ENCODE peak calls at places on chromosomes 6 and 20, in five cellular contexts. S, U, I, A and D are unnamed samples. For H3K36me3, the result is how much of the 10 kb centered on the place peaks cover.

GRCh38 chr6:170278743-170279094 is 12.2 kb downstream of the DLL1 start:
- DNase-seq in A (peak), I (no peak), S (no peak), U (no peak), D (no peak)

GRCh38 chr6:36838896-36839818 is at the start of gene CPNE5:
- DNase-seq in U (no peak), A (no peak), I (peak), S (no peak), D (no peak)

GRCh38 chr6:69390125-69390524 is 406.7 kb downstream of the LMBRD1 start:
- DNase-seq in A (no peak), I (no peak), S (no peak), U (no peak), D (no peak)

GRCh38 chr20:53195882-53196610 is 223.9 kb downstream of the TSHZ2 start:
- DNase-seq in S (no peak), A (no peak), I (no peak), U (no peak), D (no peak)

GRCh38 chr6:84618836-84619235 is 145.6 kb downstream of the TBX18 start:
- DNase-seq in I (peak), A (no peak), S (no peak), U (no peak), D (no peak)

GRCh38 chr20:57323034-57323433 is 6.6 kb upstream of the SPO11 start:
- DNase-seq in S (no peak), A (no peak), I (no peak), U (peak), D (no peak)

GRCh38 chr6:75267461-75267860 is 17.1 kb downstream of the TMEM30A start:
- DNase-seq in A (no peak), S (no peak), U (no peak), I (no peak), D (no peak)

GRCh38 chr6:16511723-16512584 is 249.3 kb downstream of the ATXN1 start:
- DNase-seq in I (no peak), A (peak), U (peak), S (no peak), D (no peak)

GRCh38 chr6:1081566-1081965 is 230.3 kb upstream of the FOXQ1 start:
- DNase-seq in I (no peak), A (no peak), U (no peak), S (no peak), D (no peak)

GRCh38 chr20:47204008-47204745 is 152.3 kb downstream of the ZMYND8 start:
- DNase-seq in S (no peak), A (no peak), U (peak), I (peak), D (no peak)

GRCh38 chr6:98463038-98463437 is 371.3 kb upstream of the POU3F2 start:
- DNase-seq in A (no peak), U (no peak), S (no peak), I (no peak), D (no peak)

GRCh38 chr6:93393554-93394074 is 25.7 kb downstream of the EPHA7 start:
- DNase-seq in U (no peak), A (no peak), I (no peak), S (no peak), D (no peak)

GRCh38 chr6:144314003-144314485 is 28.9 kb downstream of the UTRN start:
- DNase-seq in I (peak), S (peak), U (no peak), A (no peak), D (no peak)

GRCh38 chr6:145148392-145149175 is 586.7 kb downstream of the EPM2A start:
- DNase-seq in I (peak), S (no peak), A (no peak), U (peak), D (no peak)

GRCh38 chr20:56981301-56981700 is 285.1 kb downstream of the BMP7 start:
- DNase-seq in A (no peak), S (no peak), U (no peak), I (no peak), D (no peak)

GRCh38 chr6:135537782-135538301 is 40.3 kb upstream of the AHI1 start:
- DNase-seq in S (no peak), I (peak), U (peak), A (peak), D (no peak)

GRCh38 chr6:38262041-38262440 is 377.7 kb downstream of the BTBD9 start:
- DNase-seq in I (peak), S (no peak), U (peak), A (no peak), D (no peak)

GRCh38 chr20:22382742-22383141 is 201.6 kb downstream of the FOXA2 start:
- DNase-seq in A (no peak), I (no peak), U (peak), S (no peak), D (no peak)

DNA sequence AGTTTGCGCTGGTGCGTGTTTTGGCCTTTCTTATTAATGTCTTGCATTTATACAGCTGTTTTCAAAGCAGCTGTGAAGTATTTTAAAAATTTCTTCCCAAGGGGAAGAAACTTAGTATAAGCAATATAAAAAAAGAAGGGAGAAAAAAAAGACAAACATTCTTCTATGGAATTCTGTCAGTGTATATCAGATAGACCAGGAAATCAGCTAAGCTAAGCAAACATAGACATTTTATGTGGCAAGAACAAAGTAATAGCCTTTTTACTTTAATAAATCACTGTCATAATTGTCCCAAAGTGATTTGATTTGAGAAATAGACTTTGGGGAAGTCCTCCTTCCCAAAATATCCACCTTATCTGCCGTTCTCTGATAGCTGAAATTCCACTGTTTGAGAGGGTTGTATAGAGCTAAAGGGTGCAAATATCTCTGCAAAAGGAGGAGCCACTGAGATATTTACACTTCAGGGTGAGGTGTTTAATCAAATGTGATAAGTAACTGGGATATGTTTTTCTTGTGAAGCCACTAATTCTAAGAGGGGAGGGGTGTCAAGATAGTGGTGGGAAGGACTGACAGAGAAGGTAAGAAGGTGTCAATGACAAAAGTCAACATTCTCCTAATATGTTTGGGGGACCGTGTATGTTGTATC is 544.4 kb upstream of the JAG1 start:
- DNase-seq in U (no peak), I (no peak), A (no peak), S (no peak), D (no peak)
- H3K27ac ChIP-seq in U (no peak), I (peak), A (no peak), S (no peak), D (no peak)

GRCh38 chr20:32400476-32400875 is 42.3 kb downstream of the ASXL1 start:
- DNase-seq in I (no peak), A (no peak), U (no peak), S (no peak), D (no peak)
- H3K36me3 ChIP-seq in I (under half), A (under half), U (under half), S (under half), D (under half)

GRCh38 chr20:18072532-18072931 is 14.8 kb upstream of the OVOL2 start:
- DNase-seq in U (no peak), S (no peak), I (no peak), A (no peak), D (no peak)

GRCh38 chr20:18063676-18064075 is 6.0 kb upstream of the OVOL2 start:
- DNase-seq in A (no peak), U (no peak), S (no peak), I (no peak), D (no peak)

DNA sequence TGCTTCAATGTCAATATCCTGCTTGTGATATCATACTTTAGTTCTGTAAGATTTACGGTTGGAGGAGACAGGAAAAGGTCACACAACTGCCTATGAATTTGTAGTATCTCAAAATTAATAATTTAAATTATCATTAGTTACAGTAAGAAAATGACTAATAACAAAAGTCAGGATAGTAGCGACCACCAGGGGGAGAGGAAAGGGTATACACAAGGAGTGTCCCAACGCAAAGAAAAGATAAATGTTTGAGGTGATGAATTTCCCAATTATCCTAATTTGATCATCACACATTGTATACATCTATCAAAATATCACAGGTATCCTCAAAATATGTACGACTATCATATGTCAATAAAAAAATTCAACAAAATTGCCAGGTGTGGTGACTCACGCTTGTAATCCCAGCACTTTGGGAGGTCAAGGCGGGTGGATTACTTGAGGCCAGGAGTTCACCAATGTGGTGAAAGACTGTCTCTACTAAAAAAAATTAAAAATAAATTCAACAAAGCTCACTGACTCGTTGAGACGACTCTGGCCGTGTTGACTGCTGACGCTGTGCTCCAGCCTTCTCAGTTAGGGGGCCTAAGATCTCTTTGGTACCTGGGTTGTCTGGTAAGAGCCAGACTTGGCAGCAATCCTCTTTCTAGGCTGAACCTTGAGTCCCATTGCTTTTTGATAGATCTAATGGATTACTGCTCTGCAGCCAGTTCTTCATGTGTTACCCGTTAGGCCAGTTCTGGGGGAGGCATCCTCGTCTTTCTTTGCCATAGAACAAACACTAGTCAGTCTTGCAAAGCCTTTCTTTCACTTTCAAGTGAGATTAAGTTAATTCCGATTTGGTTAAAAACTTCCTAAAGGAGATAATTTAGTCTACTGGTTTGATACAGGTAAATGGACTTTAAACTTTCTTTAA is 9.0 kb upstream of the OVOL2 start:
- DNase-seq in U (no peak), I (no peak), S (no peak), A (no peak), D (no peak)
- H3K4me3 ChIP-seq in U (no peak), I (no peak), S (no peak), A (no peak), D (no peak)

DNA sequence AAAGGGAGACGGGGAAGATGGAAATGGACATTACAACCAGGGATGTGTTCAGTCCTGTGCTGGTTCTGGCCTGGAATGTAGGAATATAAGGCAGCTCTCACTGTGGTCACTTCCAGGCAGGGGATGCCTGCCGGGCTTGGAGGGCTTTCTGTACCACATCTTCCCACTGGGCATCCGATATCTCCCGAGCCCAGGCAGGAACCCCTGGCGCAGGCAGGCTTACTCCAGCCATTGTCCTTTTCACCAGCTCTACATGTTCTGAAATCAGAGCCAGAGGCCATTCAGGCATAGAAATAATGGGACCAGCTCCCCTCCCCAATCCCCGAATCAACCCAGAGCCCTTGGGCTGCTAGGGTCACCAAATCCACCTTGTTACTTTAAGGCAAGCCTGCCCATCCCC is 1.4 kb downstream of the MEA1 start:
- DNase-seq in U (no peak), S (no peak), A (no peak), I (no peak), D (no peak)
- H3K27ac ChIP-seq in U (no peak), S (no peak), A (peak), I (no peak), D (peak)

GRCh38 chr20:61980647-61981583 is 84.8 kb downstream of the TAF4 start:
- DNase-seq in I (peak), U (no peak), S (peak), A (no peak), D (no peak)

GRCh38 chr20:61983965-61984364 is 81.7 kb downstream of the TAF4 start:
- DNase-seq in S (no peak), U (no peak), I (no peak), A (no peak), D (no peak)

GRCh38 chr20:61982240-61982950 is 83.3 kb downstream of the TAF4 start:
- DNase-seq in U (no peak), S (no peak), I (no peak), A (peak), D (no peak)

GRCh38 chr20:61985096-61985495 is 80.6 kb downstream of the TAF4 start:
- DNase-seq in I (no peak), S (no peak), U (no peak), A (no peak), D (no peak)

GRCh38 chr20:61982951-61983315 is 82.7 kb downstream of the TAF4 start:
- DNase-seq in I (no peak), A (no peak), S (no peak), U (no peak), D (no peak)
- H3K36me3 ChIP-seq in I (under half), A (under half), S (under half), U (under half), D (under half)

GRCh38 chr6:11276228-11276627 is 43.8 kb upstream of the NEDD9 start:
- DNase-seq in S (no peak), A (no peak), U (no peak), I (no peak), D (no peak)

GRCh38 chr6:11279213-11279780 is 46.8 kb upstream of the NEDD9 start:
- DNase-seq in S (peak), I (peak), A (no peak), U (no peak), D (no peak)

GRCh38 chr6:11276911-11277274 is 44.4 kb upstream of the NEDD9 start:
- DNase-seq in U (no peak), A (no peak), S (no peak), I (no peak), D (no peak)

GRCh38 chr6:11277275-11278206 is 45.1 kb upstream of the NEDD9 start:
- DNase-seq in S (no peak), I (peak), A (peak), U (peak), D (no peak)

DNA sequence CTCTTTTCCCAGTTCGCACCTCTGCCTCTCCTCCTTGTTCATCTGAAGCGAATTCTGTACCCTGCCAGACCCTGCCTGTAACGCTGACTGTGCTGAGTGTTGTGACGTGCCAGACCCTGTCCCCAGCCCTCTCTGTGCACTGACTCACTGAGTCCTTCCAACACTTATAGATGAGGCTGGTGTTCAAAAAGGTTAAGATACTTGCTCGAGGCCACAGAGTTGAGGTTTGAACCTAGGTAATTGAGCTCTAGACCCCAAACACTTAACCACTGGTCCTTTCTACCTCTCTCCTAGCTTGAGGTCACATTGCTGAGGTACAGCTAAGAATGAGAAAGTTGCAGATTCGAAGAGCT is 45.7 kb upstream of the NEDD9 start:
- DNase-seq in U (no peak), I (no peak), A (peak), S (no peak), D (no peak)
- H3K4me3 ChIP-seq in U (no peak), I (no peak), A (peak), S (no peak), D (no peak)

DNA sequence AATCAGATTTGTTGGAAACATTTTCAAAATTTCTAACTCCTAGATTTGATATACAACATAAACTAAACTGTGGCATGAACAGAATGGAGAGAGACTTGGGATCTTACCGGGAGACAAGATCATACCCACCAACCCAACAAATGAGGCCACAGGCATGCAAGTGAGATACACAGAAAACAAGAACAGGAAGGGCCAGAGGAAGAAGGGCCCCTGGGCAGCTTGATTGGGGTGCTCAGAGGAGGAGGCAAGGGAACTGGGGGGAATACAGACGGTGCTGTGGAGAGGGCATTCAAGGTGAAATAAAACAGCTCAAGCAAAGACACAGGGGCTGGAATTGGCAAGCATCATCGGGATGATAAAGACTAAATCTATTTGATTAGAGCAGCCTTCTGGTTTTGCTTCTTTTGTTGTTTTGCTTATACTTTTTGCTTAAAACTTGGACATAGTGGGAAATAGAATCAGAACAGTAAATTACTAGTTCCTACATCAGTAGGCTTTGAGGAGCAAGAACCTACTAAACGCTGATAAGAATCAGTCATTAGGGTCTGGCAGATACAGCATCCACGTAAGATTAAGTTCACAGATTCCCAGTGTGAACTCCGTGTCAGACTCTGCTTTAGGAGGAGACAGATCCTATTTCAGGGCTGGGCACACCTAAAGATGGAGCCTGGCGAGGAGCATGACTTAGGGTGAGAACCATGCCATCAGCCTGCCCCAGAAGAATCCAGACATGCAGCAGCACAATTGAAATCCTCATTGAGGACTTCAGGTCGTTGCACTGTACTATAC is 3.5 kb upstream of the RAMACL start:
- DNase-seq in A (no peak), U (no peak), I (no peak), S (no peak), D (no peak)
- H3K27ac ChIP-seq in A (no peak), U (no peak), I (peak), S (no peak), D (no peak)

GRCh38 chr6:32166411-32167061 is 2.1 kb downstream of the EGFL8 start:
- DNase-seq in A (no peak), I (peak), U (no peak), S (peak), D (no peak)
- H3K36me3 ChIP-seq in A (under half), I (under half), U (under half), S (under half), D (under half)

GRCh38 chr6:136967874-136968752 is 46.0 kb downstream of the SLC35D3 start:
- DNase-seq in I (peak), U (peak), S (no peak), A (peak), D (peak)
- H3K4me3 ChIP-seq in I (no peak), U (no peak), S (no peak), A (no peak), D (no peak)

GRCh38 chr6:30889921-30890645 is 5.8 kb downstream of the DDR1 start:
- DNase-seq in S (peak), I (peak), U (peak), A (no peak), D (no peak)

GRCh38 chr6:30890646-30891449 is 6.5 kb downstream of the DDR1 start:
- DNase-seq in U (no peak), I (peak), S (peak), A (no peak), D (no peak)

GRCh38 chr6:30887901-30888300 is 3.6 kb downstream of the DDR1 start:
- DNase-seq in U (no peak), I (peak), S (no peak), A (no peak), D (no peak)

GRCh38 chr6:30888472-30889137 is 4.3 kb downstream of the DDR1 start:
- DNase-seq in S (no peak), I (peak), A (no peak), U (peak), D (no peak)

GRCh38 chr6:30889138-30889885 is 5.0 kb downstream of the DDR1 start:
- DNase-seq in U (no peak), I (peak), S (no peak), A (no peak), D (no peak)
- H3K27ac ChIP-seq in U (peak), I (no peak), S (no peak), A (no peak), D (no peak)